ENCODE peak calls at places on chromosome 12, in five cellular contexts. F is AG10803, E is A549, L is PC-9, A is BJ. H is an unnamed sample.

GRCh38 chr12:65561798-65562382 is 262.4 kb upstream of the HMGA2 start:
- DNase-seq in A (peak; percentile 12), F (peak; percentile 51), L (no peak), E (no peak), H (no peak)

GRCh38 chr12:91889059-91889458 is 256.6 kb downstream of the BTG1 start:
- DNase-seq in A (no peak), E (no peak), F (no peak), L (no peak), H (no peak)

GRCh38 chr12:120381752-120382419 is 12.9 kb upstream of the MSI1 start:
- DNase-seq in F (no peak), A (no peak), E (no peak), L (no peak), H (no peak)

GRCh38 chr12:42180990-42181611 is 36.4 kb upstream of the GXYLT1 start:
- DNase-seq in F (peak; percentile 34), A (no peak), L (no peak), E (no peak), H (no peak)

GRCh38 chr12:6201199-6201608 is 1.0 kb downstream of the CD9 start:
- DNase-seq in F (no peak), L (peak; percentile 84), A (no peak), E (peak; percentile 68), H (peak; percentile 32)

GRCh38 chr12:71169286-71169685 is 11.5 kb upstream of the TSPAN8 start:
- DNase-seq in E (no peak), F (no peak), L (no peak), A (no peak), H (no peak)

GRCh38 chr12:109461846-109462766 is 15.0 kb downstream of the KCTD10 start:
- DNase-seq in F (peak; percentile 100), L (peak; percentile 86), A (peak; percentile 98), E (peak; percentile 27), H (peak; percentile 54)

GRCh38 chr12:78035913-78036658 is 205.4 kb downstream of the NAV3 start:
- DNase-seq in F (peak; percentile 15), E (no peak), L (no peak), A (no peak), H (no peak)

GRCh38 chr12:71688961-71689570 is 3.2 kb downstream of the TMEM19 start:
- DNase-seq in L (no peak), E (no peak), F (no peak), A (no peak), H (no peak)

GRCh38 chr12:123479442-123480180 is 21.7 kb downstream of the SNRNP35 start:
- DNase-seq in E (no peak), A (no peak), L (no peak), F (no peak), H (no peak)

GRCh38 chr12:130401703-130402102 is 64.0 kb downstream of the PIWIL1 start:
- DNase-seq in L (no peak), F (no peak), A (no peak), E (peak; percentile 8), H (no peak)
- TF ChIP-seq CTCF in L (no peak), F (no peak), A (no peak), E (peak; percentile 27), H (no peak)

GRCh38 chr12:56601503-56601902 is 28.6 kb downstream of the BAZ2A start:
- DNase-seq in A (no peak), L (no peak), F (no peak), E (peak; percentile 29), H (peak; percentile 52)
- TF ChIP-seq CTCF in A (peak; percentile 22), L (peak; percentile 26), F (peak; percentile 14), E (peak; percentile 14), H (no peak)

DNA sequence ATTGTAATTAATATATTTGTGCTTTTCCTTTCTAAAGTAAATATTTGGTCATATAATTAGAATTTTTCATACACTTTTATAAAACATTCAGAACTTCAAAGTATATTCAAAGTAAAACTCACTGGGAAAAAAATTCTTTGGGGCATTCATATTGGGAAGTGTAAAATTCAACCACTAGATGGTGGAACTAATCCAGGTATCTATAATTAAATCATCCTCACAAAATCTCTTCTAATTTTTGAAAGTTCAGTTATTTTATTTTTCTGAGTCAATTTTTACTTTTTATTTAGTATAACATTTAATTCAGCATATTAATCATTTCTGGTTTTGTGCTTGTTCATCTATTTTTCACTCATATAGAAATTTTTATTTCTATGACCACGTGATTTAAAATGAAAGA is 81.0 kb downstream of the NTS start:
- DNase-seq in A (no peak), L (no peak), E (no peak), F (no peak), H (no peak)
- TF ChIP-seq CTCF in A (no peak), L (peak; percentile 63), E (peak; percentile 48), F (peak; percentile 15), H (no peak)

DNA sequence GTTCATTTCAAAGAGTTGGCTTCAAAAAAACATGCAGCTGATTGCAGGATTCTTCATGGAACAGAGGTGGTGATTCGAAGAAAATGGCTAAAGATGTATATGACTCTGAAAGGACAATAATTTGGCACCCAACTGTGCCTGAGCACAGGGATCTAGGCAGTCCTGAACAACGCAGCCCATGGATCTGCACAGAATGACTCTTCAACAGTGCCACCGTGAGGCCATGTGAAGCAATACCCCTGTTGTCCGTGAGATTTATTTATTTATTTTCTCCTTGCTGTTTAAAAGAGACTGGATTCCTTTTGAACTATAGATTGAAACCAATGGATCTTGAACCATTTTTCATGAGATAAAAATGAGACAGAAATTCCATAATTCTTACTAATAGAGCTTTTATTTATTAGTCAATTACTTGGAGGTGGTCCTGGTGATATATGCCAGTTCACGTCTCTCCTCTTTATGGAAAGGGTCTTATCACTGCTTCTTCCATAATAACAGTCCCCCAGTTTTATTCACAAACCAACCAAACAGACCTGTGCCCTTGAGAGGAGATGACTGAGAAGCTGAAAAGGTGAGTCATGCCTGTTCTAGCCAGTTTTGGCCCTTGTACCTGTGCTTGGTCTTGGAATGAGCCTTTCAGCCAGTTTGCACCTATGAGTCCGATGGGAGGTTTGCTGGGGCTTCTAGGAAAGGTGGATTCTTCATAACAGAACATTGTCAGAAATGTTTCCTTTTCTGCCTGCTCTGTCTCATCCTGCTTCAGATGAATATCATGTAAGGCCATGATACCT is 1598.3 kb downstream of the AACS start:
- DNase-seq in E (peak; percentile 8), A (no peak), F (no peak), L (no peak), H (peak; percentile 29)
- TF ChIP-seq CTCF in E (no peak), A (peak; percentile 29), F (peak; percentile 19), L (peak; percentile 68), H (no peak)

GRCh38 chr12:25591132-25591531 is 38.0 kb upstream of the LMNTD1 start:
- DNase-seq in A (no peak), E (no peak), F (no peak), L (peak; percentile 7), H (no peak)
- TF ChIP-seq CTCF in A (peak; percentile 13), E (no peak), F (no peak), L (no peak), H (no peak)

GRCh38 chr12:100652488-100652887 is 79.0 kb downstream of the GAS2L3 start:
- DNase-seq in A (no peak), F (no peak), E (no peak), L (no peak), H (no peak)

GRCh38 chr12:100646896-100647295 is 73.4 kb downstream of the GAS2L3 start:
- DNase-seq in E (no peak), L (no peak), A (no peak), F (no peak), H (no peak)

GRCh38 chr12:100651694-100652093 is 78.2 kb downstream of the GAS2L3 start:
- DNase-seq in E (no peak), F (peak; percentile 21), A (no peak), L (no peak), H (no peak)

GRCh38 chr12:100656141-100656540 is 82.7 kb downstream of the GAS2L3 start:
- DNase-seq in A (no peak), E (no peak), L (no peak), F (no peak), H (no peak)

DNA sequence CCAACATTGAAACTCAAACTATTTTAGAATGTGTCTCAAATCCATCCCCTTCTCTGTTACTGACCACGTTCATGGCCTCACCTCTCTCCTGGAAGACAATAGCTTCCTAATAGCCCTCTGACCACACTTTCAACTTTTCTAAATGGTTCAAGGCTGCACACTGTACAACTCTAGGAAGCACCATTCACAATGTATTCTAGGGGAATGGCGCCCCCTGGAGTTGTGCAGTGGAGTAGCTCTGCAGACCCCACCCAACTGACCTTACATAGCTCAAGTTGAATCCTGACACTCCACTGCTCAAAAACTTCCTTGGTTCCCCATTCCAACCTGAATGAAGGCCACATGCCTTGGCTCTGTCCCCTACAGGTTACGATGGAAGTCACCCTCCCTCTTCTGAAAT is 77.6 kb downstream of the GAS2L3 start:
- DNase-seq in L (no peak), F (no peak), A (no peak), E (no peak), H (no peak)
- TF ChIP-seq CTCF in L (peak; percentile 26), F (no peak), A (peak; percentile 13), E (no peak), H (peak; percentile 54)

DNA sequence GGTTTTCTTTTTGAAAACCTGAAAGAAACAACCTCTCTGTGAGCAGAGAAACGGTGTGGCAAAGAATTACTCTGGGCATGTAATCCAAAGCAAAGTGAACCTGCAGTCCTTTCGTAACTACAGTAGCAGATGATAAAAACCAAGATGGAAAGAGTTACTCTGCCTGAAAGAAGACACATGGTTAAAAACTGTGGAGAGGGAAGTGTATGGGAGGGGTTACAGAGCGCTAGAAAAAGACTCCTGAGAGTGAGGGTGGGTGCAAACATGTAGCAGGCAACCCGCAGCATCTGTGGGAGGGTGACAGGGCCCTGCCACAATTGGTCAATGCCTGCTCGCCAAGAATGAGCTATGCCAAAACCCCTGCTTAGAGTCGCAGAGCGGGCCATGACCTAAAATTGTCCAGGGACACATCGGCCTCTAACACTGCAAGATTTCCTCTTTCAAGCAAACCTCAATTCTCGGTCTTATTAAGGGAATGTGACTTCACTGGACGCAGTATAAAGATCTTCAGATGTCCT is 753 bp downstream of the PRKAG1 start:
- DNase-seq in E (no peak), L (no peak), A (no peak), F (peak; percentile 58), H (peak; percentile 10)
- TF ChIP-seq CTCF in E (no peak), L (no peak), A (no peak), F (no peak), H (no peak)

DNA sequence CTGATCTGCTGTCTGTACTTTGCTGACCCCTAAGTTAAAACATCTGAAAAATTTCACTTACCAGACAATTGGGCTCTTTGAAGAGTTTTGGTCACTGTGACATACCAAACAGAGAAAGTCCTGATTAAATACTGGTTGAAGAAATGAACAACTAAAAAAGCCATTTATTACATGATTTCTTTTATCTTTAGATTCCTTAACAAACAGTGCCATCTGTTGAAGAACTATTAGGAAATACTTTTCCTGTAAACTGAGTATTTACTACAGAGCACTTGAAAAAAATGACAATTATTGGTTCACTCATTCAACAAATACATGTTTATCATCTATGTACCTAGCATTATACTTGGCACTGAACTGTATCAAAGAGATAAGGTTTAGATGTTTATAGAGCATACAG is 6.5 kb upstream of the WASHC4 start:
- DNase-seq in E (no peak), A (no peak), L (no peak), F (peak; percentile 53), H (no peak)
- TF ChIP-seq CTCF in E (peak; percentile 54), A (no peak), L (peak; percentile 27), F (no peak), H (no peak)

GRCh38 chr12:128830505-128830893 is 6.7 kb upstream of the SLC15A4 start:
- DNase-seq in L (no peak), E (no peak), A (no peak), F (no peak), H (no peak)
- TF ChIP-seq CTCF in L (no peak), E (no peak), A (no peak), F (no peak), H (no peak)